ENCODE peak calls at places on chromosomes 3 and 15, in nine cellular contexts. V is esophagus muscularis mucosa, D is upper lobe of left lung, Y is A549, A is sigmoid colon, P is IMR-90, H is ovary, U is HCT116, Q is K562. C is an unnamed sample.

GRCh38 chr3:36227982-36228381 is 152.3 kb upstream of the STAC start:
- DNase-seq in H (no peak), P (no peak), Q (no peak), V (no peak), D (no peak), A (no peak), Y (no peak), U (no peak), C (no peak)

GRCh38 chr3:127304121-127304744 is 16.4 kb upstream of the PRR20G start:
- DNase-seq in P (no peak), A (no peak), Q (peak; percentile 9), H (no peak), Y (peak; percentile 35), D (peak; percentile 96), U (peak; percentile 92), V (peak; percentile 85), C (peak; percentile 97)

GRCh38 chr15:58520936-58521292 is 89.1 kb downstream of the LIPC start:
- DNase-seq in D (no peak), V (no peak), P (no peak), Q (peak; percentile 22), H (no peak), U (no peak), A (no peak), Y (no peak), C (no peak)

GRCh38 chr3:161096771-161097367 is 8.3 kb downstream of the B3GALNT1 start:
- DNase-seq in Q (peak; percentile 9), A (no peak), H (no peak), V (no peak), U (no peak), Y (peak; percentile 14), D (no peak), P (peak; percentile 4), C (peak; percentile 34)

GRCh38 chr3:40427045-40427669 is 30.0 kb upstream of the RPL14 start:
- DNase-seq in Y (no peak), D (no peak), Q (no peak), V (no peak), H (no peak), A (no peak), P (no peak), U (no peak), C (no peak)

GRCh38 chr3:65265942-65266341 is 578.1 kb upstream of the ADAMTS9 start:
- DNase-seq in Q (no peak), U (no peak), P (no peak), H (no peak), V (no peak), D (no peak), Y (no peak), A (no peak), C (no peak)

GRCh38 chr3:112615942-112616731 is 24.8 kb downstream of the CCDC80 start:
- DNase-seq in Y (no peak), Q (no peak), D (no peak), P (no peak), H (no peak), A (no peak), U (no peak), V (no peak), C (no peak)

GRCh38 chr3:136932978-136933812 is 24.6 kb upstream of the IL20RB start:
- DNase-seq in A (no peak), Y (no peak), V (no peak), P (no peak), D (no peak), U (no peak), Q (no peak), H (no peak), C (no peak)

GRCh38 chr15:29887719-29888118 is 65.5 kb upstream of the TJP1 start:
- DNase-seq in H (no peak), Y (no peak), D (no peak), A (no peak), U (no peak), P (peak; percentile 84), Q (no peak), V (no peak), C (no peak)

GRCh38 chr3:157493627-157494550 is 9.3 kb downstream of the VEPH1 start:
- DNase-seq in H (no peak), P (peak; percentile 71), V (no peak), D (no peak), Y (peak; percentile 47), U (peak; percentile 44), A (no peak), Q (peak; percentile 52), C (no peak)

GRCh38 chr15:39318231-39318630 is 262.6 kb upstream of the THBS1 start:
- DNase-seq in V (no peak), H (no peak), P (no peak), U (no peak), A (no peak), Y (no peak), D (no peak), Q (no peak), C (no peak)

GRCh38 chr15:86961669-86962068 is 882.0 kb downstream of the AGBL1 start:
- DNase-seq in Y (no peak), A (no peak), Q (no peak), D (no peak), V (no peak), H (no peak), P (no peak), U (no peak), C (no peak)

GRCh38 chr15:98296653-98297052 is 336.1 kb downstream of the ARRDC4 start:
- DNase-seq in A (no peak), Q (no peak), V (no peak), U (no peak), P (no peak), Y (no peak), H (no peak), D (no peak), C (no peak)

GRCh38 chr15:35305906-35306305 is 220.8 kb upstream of the NANOGP8 start:
- DNase-seq in A (no peak), P (peak; percentile 92), Y (peak; percentile 65), V (no peak), D (no peak), Q (peak; percentile 31), U (peak; percentile 23), H (no peak), C (no peak)

GRCh38 chr3:135915206-135915605 is 50.3 kb upstream of the PPP2R3A start:
- DNase-seq in P (no peak), D (no peak), Y (no peak), V (peak; percentile 72), H (no peak), U (no peak), A (no peak), Q (no peak), C (no peak)

GRCh38 chr15:98164573-98164972 is 204.1 kb downstream of the ARRDC4 start:
- DNase-seq in Q (no peak), D (no peak), A (no peak), P (no peak), U (no peak), Y (no peak), H (no peak), V (no peak), C (no peak)

GRCh38 chr15:72341361-72341760 is 21.4 kb upstream of the CELF6 start:
- DNase-seq in Q (peak; percentile 29), A (no peak), D (no peak), H (no peak), P (no peak), U (peak; percentile 7), V (no peak), Y (peak; percentile 65), C (no peak)
- TF ChIP-seq CTCF in Q (peak; percentile 12), A (no peak), D (no peak), H (no peak), P (peak; percentile 7), U (peak; percentile 38), V (no peak), Y (peak; percentile 16), C (no peak)

GRCh38 chr3:183817111-183817510 is 8.3 kb downstream of the MAP6D1 start:
- DNase-seq in D (no peak), P (no peak), V (no peak), Q (no peak), A (no peak), U (no peak), Y (no peak), H (no peak), C (no peak)

GRCh38 chr3:183816681-183817080 is 8.7 kb downstream of the MAP6D1 start:
- DNase-seq in V (no peak), H (no peak), D (no peak), U (no peak), Q (no peak), A (no peak), P (no peak), Y (no peak), C (no peak)

GRCh38 chr3:183818706-183819624 is 6.4 kb downstream of the MAP6D1 start:
- DNase-seq in P (no peak), H (no peak), Y (no peak), U (no peak), D (no peak), Q (no peak), V (no peak), A (no peak), C (no peak)

GRCh38 chr3:183817639-183818038 is 7.7 kb downstream of the MAP6D1 start:
- DNase-seq in Q (no peak), D (no peak), H (no peak), V (no peak), U (no peak), P (no peak), Y (no peak), A (no peak), C (no peak)

GRCh38 chr3:183818041-183818620 is 7.2 kb downstream of the MAP6D1 start:
- DNase-seq in Q (no peak), Y (no peak), A (no peak), P (no peak), H (no peak), V (no peak), D (no peak), U (no peak), C (no peak)
- TF ChIP-seq POLR2A in Q (no peak), Y (no peak), A (no peak), P (no peak), H (no peak), V (no peak), D (no peak), U (no peak), C (no peak)

DNA sequence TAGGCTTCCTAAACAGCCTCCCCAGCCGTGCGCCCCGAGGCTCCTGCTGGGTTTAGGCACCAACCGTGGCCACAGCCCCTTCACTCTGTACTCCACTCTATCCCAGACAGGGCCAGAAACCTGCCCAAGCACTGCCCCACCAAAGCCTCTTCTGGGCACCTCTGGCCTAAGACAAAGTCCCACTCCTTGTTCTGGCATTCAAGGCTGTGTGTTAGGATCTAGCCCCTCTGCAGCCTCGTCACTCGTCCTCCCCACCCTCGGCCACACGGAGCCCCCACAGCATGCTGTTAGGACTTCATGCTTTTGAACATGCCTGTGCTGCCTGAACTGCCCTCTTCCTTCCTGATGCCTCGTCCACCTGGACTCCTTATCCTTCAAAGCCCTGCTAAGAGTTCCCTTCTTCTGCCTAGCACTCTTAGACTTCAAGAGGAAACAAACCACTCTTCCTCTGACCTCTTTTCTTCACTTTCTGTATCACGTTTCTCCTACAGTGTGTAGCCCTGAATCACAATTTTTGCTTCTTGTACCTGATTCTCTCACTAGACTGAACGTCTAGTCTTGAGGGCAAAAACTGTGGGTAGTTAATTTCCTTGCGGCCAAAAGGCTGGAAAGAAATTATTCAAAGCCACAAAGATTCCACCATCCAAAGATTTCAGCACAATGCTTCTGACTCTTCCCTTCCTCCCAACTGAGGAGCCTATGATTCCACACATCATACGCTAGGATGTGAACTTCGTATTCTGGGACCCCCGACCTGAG is 28.6 kb downstream of the WNT7A start:
- DNase-seq in U (no peak), P (no peak), D (no peak), Y (no peak), A (no peak), V (no peak), Q (no peak), H (no peak), C (no peak)
- H3K4me1 ChIP-seq in U (peaks cover 65% of the 10 kb centered on the region), P (no peaks in the 10 kb centered on the region), D (no peaks in the 10 kb centered on the region), Y (no peaks in the 10 kb centered on the region), A (no peaks in the 10 kb centered on the region), V (no peaks in the 10 kb centered on the region), Q (no peaks in the 10 kb centered on the region), H (no peaks in the 10 kb centered on the region), C (no peaks in the 10 kb centered on the region)

GRCh38 chr15:63891079-63891762 is 57.5 kb upstream of the HERC1 start:
- DNase-seq in Y (peak; percentile 87), U (peak; percentile 81), V (no peak), H (peak; percentile 39), P (peak; percentile 67), D (peak; percentile 82), A (peak; percentile 87), Q (peak; percentile 93), C (peak; percentile 88)
- TF ChIP-seq CTCF in Y (peak; percentile 98), U (peak; percentile 95), V (peak; percentile 76), H (peak; percentile 46), P (peak; percentile 85), D (peak; percentile 76), A (peak; percentile 82), Q (peak; percentile 82), C (peak; percentile 72)

C was measured in stomach.